ENCODE peak calls at places on chromosomes 5 and 9, in four cellular contexts. One of them, this sample, is unnamed.

GRCh38 chr9:113738506-113738897 is 137.6 kb upstream of the ZNF618 start:
- DNase-seq in activated CD4-positive, alpha-beta T cell treated with anti-CD3 and anti-CD28 coated beads, Interleukin-2, amount 50 U/mL, for 1 hour: no peak
- DNase-seq in GM12865: no peak
- DNase-seq in GM19239: no peak
- DNase-seq in this sample: no peak

GRCh38 chr5:113140837-113141661 is 164.5 kb downstream of the DCP2 start:
- DNase-seq in activated CD4-positive, alpha-beta T cell treated with anti-CD3 and anti-CD28 coated beads, Interleukin-2, amount 50 U/mL, for 1 hour: no peak
- DNase-seq in GM12865: no peak
- DNase-seq in GM19239: no peak
- DNase-seq in this sample: no peak

GRCh38 chr9:129259373-129259772 is 81.3 kb upstream of the IER5L start:
- DNase-seq in activated CD4-positive, alpha-beta T cell treated with anti-CD3 and anti-CD28 coated beads, Interleukin-2, amount 50 U/mL, for 1 hour: no peak
- DNase-seq in GM12865: no peak
- DNase-seq in GM19239: no peak
- DNase-seq in this sample: no peak

GRCh38 chr5:154522284-154522683 is 44.3 kb upstream of the HAND1 start:
- DNase-seq in activated CD4-positive, alpha-beta T cell treated with anti-CD3 and anti-CD28 coated beads, Interleukin-2, amount 50 U/mL, for 1 hour: no peak
- DNase-seq in GM12865: no peak
- DNase-seq in GM19239: no peak
- DNase-seq in this sample: no peak

GRCh38 chr5:159099049-159099760 is 511 bp downstream of the EBF1 start:
- DNase-seq in activated CD4-positive, alpha-beta T cell treated with anti-CD3 and anti-CD28 coated beads, Interleukin-2, amount 50 U/mL, for 1 hour: no peak
- DNase-seq in GM12865: peak; percentile 83
- DNase-seq in GM19239: no peak
- DNase-seq in this sample: peak; percentile 43

GRCh38 chr5:72328172-72328571 is 8.0 kb downstream of the PTCD2 start:
- DNase-seq in activated CD4-positive, alpha-beta T cell treated with anti-CD3 and anti-CD28 coated beads, Interleukin-2, amount 50 U/mL, for 1 hour: no peak
- DNase-seq in GM12865: no peak
- DNase-seq in GM19239: no peak
- DNase-seq in this sample: no peak

GRCh38 chr9:22228542-22228941 is 218.1 kb upstream of the DMRTA1 start:
- DNase-seq in activated CD4-positive, alpha-beta T cell treated with anti-CD3 and anti-CD28 coated beads, Interleukin-2, amount 50 U/mL, for 1 hour: no peak
- DNase-seq in GM12865: no peak
- DNase-seq in GM19239: no peak
- DNase-seq in this sample: no peak

GRCh38 chr9:34381323-34381722 is 4.6 kb upstream of the MYORG start:
- DNase-seq in activated CD4-positive, alpha-beta T cell treated with anti-CD3 and anti-CD28 coated beads, Interleukin-2, amount 50 U/mL, for 1 hour: no peak
- DNase-seq in GM12865: no peak
- DNase-seq in GM19239: no peak
- DNase-seq in this sample: peak; percentile 31

GRCh38 chr9:2933165-2934095 is 89.5 kb upstream of the PUM3 start:
- DNase-seq in activated CD4-positive, alpha-beta T cell treated with anti-CD3 and anti-CD28 coated beads, Interleukin-2, amount 50 U/mL, for 1 hour: no peak
- DNase-seq in GM12865: no peak
- DNase-seq in GM19239: no peak
- DNase-seq in this sample: no peak

GRCh38 chr9:16029056-16029615 is 476.3 kb downstream of the CCDC171 start:
- DNase-seq in activated CD4-positive, alpha-beta T cell treated with anti-CD3 and anti-CD28 coated beads, Interleukin-2, amount 50 U/mL, for 1 hour: no peak
- DNase-seq in GM12865: no peak
- DNase-seq in GM19239: no peak
- DNase-seq in this sample: no peak